ENCODE peak calls at places on chromosomes 16 and 17, in six cellular contexts. One of them, this sample, is unnamed.

GRCh38 chr17:12952012-12952411 is 65.8 kb downstream of the ELAC2 start:
- DNase-seq in A549: no peak
- DNase-seq in H1: no peak
- DNase-seq in PC-3: no peak
- DNase-seq in endodermal cell: no peak
- DNase-seq in psoas muscle: no peak
- DNase-seq in this sample: no peak

GRCh38 chr16:77873066-77873465 is 84.7 kb downstream of the VAT1L start:
- DNase-seq in A549: no peak
- DNase-seq in H1: no peak
- DNase-seq in PC-3: no peak
- DNase-seq in endodermal cell: no peak
- DNase-seq in psoas muscle: no peak
- DNase-seq in this sample: no peak

GRCh38 chr17:58918879-58919278 is 163.2 kb downstream of the PPM1E start:
- DNase-seq in A549: no peak
- DNase-seq in H1: no peak
- DNase-seq in PC-3: no peak
- DNase-seq in endodermal cell: no peak
- DNase-seq in psoas muscle: no peak
- DNase-seq in this sample: no peak

GRCh38 chr16:69820926-69821541 is 58.9 kb downstream of the WWP2 start:
- DNase-seq in A549: no peak
- DNase-seq in H1: no peak
- DNase-seq in PC-3: no peak
- DNase-seq in endodermal cell: no peak
- DNase-seq in psoas muscle: peak; percentile 61
- DNase-seq in this sample: no peak

GRCh38 chr17:45184144-45184543 is 22.5 kb downstream of the HEXIM2 start:
- DNase-seq in A549: no peak
- DNase-seq in H1: no peak
- DNase-seq in PC-3: no peak
- DNase-seq in endodermal cell: no peak
- DNase-seq in psoas muscle: no peak
- DNase-seq in this sample: no peak

GRCh38 chr16:84508502-84508901 is 4.0 kb upstream of the MEAK7 start:
- DNase-seq in A549: no peak
- DNase-seq in H1: no peak
- DNase-seq in PC-3: no peak
- DNase-seq in endodermal cell: no peak
- DNase-seq in psoas muscle: no peak
- DNase-seq in this sample: no peak

GRCh38 chr16:84806256-84806889 is 13.4 kb upstream of the CRISPLD2 start:
- DNase-seq in A549: peak; percentile 52
- DNase-seq in H1: no peak
- DNase-seq in PC-3: peak; percentile 83
- DNase-seq in endodermal cell: no peak
- DNase-seq in psoas muscle: peak; percentile 77
- DNase-seq in this sample: peak; percentile 42

GRCh38 chr16:66273644-66274334 is 92.7 kb upstream of the CDH5 start:
- DNase-seq in A549: no peak
- DNase-seq in H1: peak; percentile 61
- DNase-seq in PC-3: peak; percentile 60
- DNase-seq in endodermal cell: peak; percentile 77
- DNase-seq in psoas muscle: no peak
- DNase-seq in this sample: no peak

GRCh38 chr17:59643159-59643857 is 23.6 kb downstream of the CLTC start:
- DNase-seq in A549: no peak
- DNase-seq in H1: no peak
- DNase-seq in PC-3: peak; percentile 63
- DNase-seq in endodermal cell: no peak
- DNase-seq in psoas muscle: no peak
- DNase-seq in this sample: no peak

GRCh38 chr17:21016826-21017225 is 26.0 kb downstream of the USP22 start:
- DNase-seq in A549: no peak
- DNase-seq in H1: no peak
- DNase-seq in PC-3: no peak
- DNase-seq in endodermal cell: no peak
- DNase-seq in psoas muscle: no peak
- DNase-seq in this sample: no peak

GRCh38 chr17:2397247-2398171 is 3.4 kb downstream of the MNT start:
- DNase-seq in A549: no peak
- DNase-seq in H1: no peak
- DNase-seq in PC-3: no peak
- DNase-seq in endodermal cell: no peak
- DNase-seq in psoas muscle: no peak
- DNase-seq in this sample: no peak

GRCh38 chr16:8958344-8958808 is 5.3 kb downstream of the USP7 start:
- DNase-seq in A549: no peak
- DNase-seq in H1: no peak
- DNase-seq in PC-3: peak; percentile 39
- DNase-seq in endodermal cell: peak; percentile 59
- DNase-seq in psoas muscle: peak; percentile 77
- DNase-seq in this sample: no peak

GRCh38 chr17:67377727-67378443 is 804 bp downstream of the PITPNC1 start:
- DNase-seq in A549: peak; percentile 58
- DNase-seq in H1: no peak
- DNase-seq in PC-3: peak; percentile 52
- DNase-seq in endodermal cell: peak; percentile 93
- DNase-seq in psoas muscle: peak; percentile 73
- DNase-seq in this sample: no peak

GRCh38 chr16:48446534-48446920 is 61.3 kb upstream of the SIAH1 start:
- DNase-seq in A549: no peak
- DNase-seq in H1: no peak
- DNase-seq in PC-3: no peak
- DNase-seq in endodermal cell: no peak
- DNase-seq in psoas muscle: no peak
- DNase-seq in this sample: no peak

GRCh38 chr17:74280093-74280513 is 6.1 kb downstream of the DNAI2 start:
- DNase-seq in A549: no peak
- DNase-seq in H1: no peak
- DNase-seq in PC-3: no peak
- DNase-seq in endodermal cell: no peak
- DNase-seq in psoas muscle: no peak
- DNase-seq in this sample: no peak

GRCh38 chr17:78992542-78993212 is 13.0 kb upstream of the LGALS3BP start:
- DNase-seq in A549: no peak
- DNase-seq in H1: no peak
- DNase-seq in PC-3: no peak
- DNase-seq in endodermal cell: no peak
- DNase-seq in psoas muscle: peak; percentile 24
- DNase-seq in this sample: no peak

GRCh38 chr17:61389670-61390478 is 9.8 kb upstream of the TBX2 start:
- DNase-seq in A549: peak; percentile 72
- DNase-seq in H1: peak; percentile 92
- DNase-seq in PC-3: peak; percentile 69
- DNase-seq in endodermal cell: peak; percentile 96
- DNase-seq in psoas muscle: peak; percentile 58
- DNase-seq in this sample: no peak

GRCh38 chr17:11996722-11997146 is 541 bp downstream of the ZNF18 start:
- DNase-seq in A549: peak; percentile 59
- DNase-seq in H1: no peak
- DNase-seq in PC-3: peak; percentile 55
- DNase-seq in endodermal cell: no peak
- DNase-seq in psoas muscle: no peak
- DNase-seq in this sample: no peak

GRCh38 chr17:62572488-62573469 is 54.7 kb upstream of the MRC2 start:
- DNase-seq in A549: no peak
- DNase-seq in H1: no peak
- DNase-seq in PC-3: peak; percentile 37
- DNase-seq in endodermal cell: no peak
- DNase-seq in psoas muscle: no peak
- DNase-seq in this sample: no peak

GRCh38 chr17:48002208-48002919 is 31.5 kb downstream of the CDK5RAP3 start:
- DNase-seq in A549: peak; percentile 36
- DNase-seq in H1: no peak
- DNase-seq in PC-3: peak; percentile 94
- DNase-seq in endodermal cell: no peak
- DNase-seq in psoas muscle: no peak
- DNase-seq in this sample: no peak

GRCh38 chr17:48003686-48004120 is 32.8 kb downstream of the CDK5RAP3 start:
- DNase-seq in A549: no peak
- DNase-seq in H1: no peak
- DNase-seq in PC-3: no peak
- DNase-seq in endodermal cell: peak; percentile 80
- DNase-seq in psoas muscle: no peak
- DNase-seq in this sample: no peak

GRCh38 chr17:48004973-48005372 is 32.6 kb downstream of the COPZ2 start:
- DNase-seq in A549: no peak
- DNase-seq in H1: no peak
- DNase-seq in PC-3: no peak
- DNase-seq in endodermal cell: no peak
- DNase-seq in psoas muscle: no peak
- DNase-seq in this sample: no peak

GRCh38 chr17:48001187-48001586 is 30.3 kb downstream of the CDK5RAP3 start:
- DNase-seq in A549: no peak
- DNase-seq in H1: no peak
- DNase-seq in PC-3: no peak
- DNase-seq in endodermal cell: no peak
- DNase-seq in psoas muscle: no peak
- DNase-seq in this sample: no peak

DNA sequence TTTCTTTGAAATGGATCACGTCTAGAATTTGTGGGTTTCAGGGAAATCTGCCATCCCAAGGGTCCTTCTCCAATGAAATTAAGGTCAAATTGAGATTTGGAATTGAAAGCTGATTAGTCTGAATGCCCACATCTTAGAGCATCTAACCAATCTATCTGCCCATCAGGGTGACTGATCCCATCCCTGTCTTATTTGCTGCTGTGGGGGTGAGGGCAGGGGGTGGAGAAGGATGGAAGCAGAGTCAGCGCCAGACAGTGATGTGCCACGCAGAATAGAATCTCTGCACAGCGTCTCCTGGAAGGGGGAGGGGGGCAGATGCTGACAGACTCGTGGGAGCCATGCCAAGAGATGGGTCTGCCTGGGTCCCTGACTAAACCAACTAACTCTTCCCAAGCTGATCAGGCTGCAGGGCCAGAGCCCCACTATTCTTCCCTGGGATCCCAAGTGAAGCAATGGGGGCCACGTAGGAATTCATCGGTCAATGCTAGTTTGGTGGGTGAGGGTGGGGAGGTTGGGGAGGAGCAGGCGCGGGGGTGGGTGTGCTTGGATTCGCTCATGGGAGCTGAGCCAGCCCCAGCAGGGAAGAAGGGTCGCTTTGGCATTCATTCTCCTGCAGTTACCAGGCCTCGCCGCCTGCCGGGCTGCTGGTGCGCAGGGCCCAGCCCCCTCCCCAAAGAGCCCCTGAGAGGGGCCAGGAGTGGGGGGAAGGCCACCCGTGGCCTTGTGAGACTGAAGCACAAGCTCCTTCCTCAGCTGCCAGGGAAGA is 32.2 kb downstream of the CDK5RAP3 start:
- DNase-seq in A549: no peak
- DNase-seq in H1: peak; percentile 70
- DNase-seq in PC-3: no peak
- DNase-seq in endodermal cell: peak; percentile 85
- DNase-seq in psoas muscle: no peak
- DNase-seq in this sample: no peak
- TF ChIP-seq CTCF in A549: no peak
- TF ChIP-seq CTCF in H1: peak; percentile 44
- TF ChIP-seq CTCF in PC-3: no peak
- TF ChIP-seq CTCF in endodermal cell: peak; percentile 67
- TF ChIP-seq CTCF in psoas muscle: no peak
- TF ChIP-seq CTCF in this sample: no peak

DNA sequence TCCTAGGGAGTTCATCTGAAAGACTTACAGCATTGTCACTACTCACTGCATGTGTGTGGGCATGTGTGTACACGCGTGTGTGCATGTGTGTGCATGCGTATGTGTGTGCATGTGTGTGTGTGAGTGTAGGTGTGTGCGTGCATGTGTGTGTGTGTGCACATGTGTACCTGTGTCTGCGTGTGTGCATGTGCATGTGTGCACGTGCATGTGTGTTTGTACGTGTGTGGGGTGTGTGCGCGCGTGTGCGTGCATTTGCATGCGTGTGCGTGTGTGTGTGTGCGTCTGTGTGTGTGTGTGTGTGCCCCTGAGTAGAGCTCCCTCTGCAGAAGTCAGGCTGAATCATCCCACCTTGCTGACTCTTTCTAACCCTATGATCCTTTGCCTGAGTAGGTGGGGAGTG is 114.8 kb upstream of the RBFOX1 start:
- DNase-seq in A549: no peak
- DNase-seq in H1: no peak
- DNase-seq in PC-3: no peak
- DNase-seq in endodermal cell: no peak
- DNase-seq in psoas muscle: no peak
- DNase-seq in this sample: no peak
- H3K4me3 ChIP-seq in A549: no peak overlapping the region
- H3K4me3 ChIP-seq in H1: no peak overlapping the region
- H3K4me3 ChIP-seq in PC-3: no peak overlapping the region
- H3K4me3 ChIP-seq in endodermal cell: no peak overlapping the region
- H3K4me3 ChIP-seq in psoas muscle: no peak overlapping the region
- H3K4me3 ChIP-seq in this sample: no peak overlapping the region

DNA sequence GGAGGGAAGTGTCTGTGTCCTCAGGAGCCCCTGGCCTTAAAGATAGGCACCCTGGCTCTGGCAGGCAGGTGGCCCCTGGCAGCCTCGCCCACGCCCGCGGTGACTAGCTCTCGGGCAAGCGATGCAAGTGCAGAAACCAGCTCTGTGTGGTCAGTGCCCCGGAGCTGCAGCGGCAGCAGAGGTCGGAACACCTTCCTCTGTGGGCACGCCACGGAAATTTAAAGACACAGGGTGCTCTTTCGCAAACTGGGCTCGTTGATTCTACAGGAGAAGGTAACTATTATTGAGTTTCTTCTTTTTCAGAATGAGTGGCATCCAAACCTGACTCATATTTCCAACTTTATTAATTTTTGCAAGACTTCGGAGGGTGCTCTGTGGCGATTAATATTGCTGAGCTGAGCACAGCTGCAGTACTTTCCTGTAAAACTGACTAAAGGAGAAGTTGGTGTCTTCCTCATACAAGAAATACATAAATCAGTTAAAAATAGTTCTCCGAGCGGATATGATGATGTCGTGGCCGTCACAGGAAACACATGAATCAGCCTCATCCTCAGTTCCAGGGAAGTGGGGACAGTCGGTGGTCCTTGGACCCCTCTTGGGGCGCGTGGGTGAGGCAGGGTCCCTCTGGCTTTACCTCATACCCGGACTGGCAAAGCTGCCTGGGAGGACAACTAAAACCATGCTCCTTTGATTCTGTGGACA is 120.2 kb downstream of the METRNL start:
- DNase-seq in A549: no peak
- DNase-seq in H1: no peak
- DNase-seq in PC-3: peak; percentile 24
- DNase-seq in endodermal cell: no peak
- DNase-seq in psoas muscle: peak; percentile 78
- DNase-seq in this sample: no peak
- TF ChIP-seq CTCF in A549: no peak
- TF ChIP-seq CTCF in H1: no peak
- TF ChIP-seq CTCF in PC-3: no peak
- TF ChIP-seq CTCF in endodermal cell: no peak
- TF ChIP-seq CTCF in psoas muscle: no peak
- TF ChIP-seq CTCF in this sample: no peak

DNA sequence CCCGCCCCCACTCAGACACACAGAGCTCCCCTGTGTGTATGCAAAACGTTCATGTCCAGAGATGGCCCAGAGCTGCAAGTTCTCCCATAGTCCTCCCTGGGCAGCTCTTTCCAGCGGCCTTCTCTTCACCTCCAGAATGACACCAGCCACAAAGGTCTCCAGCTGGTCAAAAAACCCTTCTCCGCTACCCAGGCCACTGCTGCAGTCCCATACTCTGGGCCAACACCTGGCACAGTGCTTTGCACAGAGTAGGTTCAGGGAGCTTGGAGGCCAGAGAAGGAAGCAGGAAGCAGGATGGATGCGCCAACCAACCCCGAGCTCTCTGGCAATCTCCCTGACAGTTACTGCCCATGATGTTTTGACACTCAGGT is 1.1 kb upstream of the STAT5B start:
- DNase-seq in A549: no peak
- DNase-seq in H1: no peak
- DNase-seq in PC-3: no peak
- DNase-seq in endodermal cell: no peak
- DNase-seq in psoas muscle: no peak
- DNase-seq in this sample: no peak
- H3K4me3 ChIP-seq in A549: peak overlapping the region; percentile 65
- H3K4me3 ChIP-seq in H1: no peak overlapping the region
- H3K4me3 ChIP-seq in PC-3: no peak overlapping the region
- H3K4me3 ChIP-seq in endodermal cell: no peak overlapping the region
- H3K4me3 ChIP-seq in psoas muscle: peak overlapping the region; percentile 93
- H3K4me3 ChIP-seq in this sample: peak overlapping the region; percentile 3